ENCODE peak calls at places on chromosomes 5 and 9, in seven cellular contexts. G is mucosa of descending colon, Q is psoas muscle, I is OCI-LY7, B is ovary, P is endothelial cell of umbilical vein, K is thoracic aorta. Z is an unnamed sample.

GRCh38 chr5:102715405-102715804 is 39.7 kb upstream of the PAM start:
- DNase-seq in K (no peak), B (no peak), G (no peak), I (no peak), P (peak), Q (no peak), Z (no peak)

GRCh38 chr9:132200706-132201105 is 38.8 kb downstream of the NTNG2 start:
- DNase-seq in G (no peak), K (no peak), I (no peak), B (no peak), Q (no peak), P (no peak), Z (no peak)

GRCh38 chr5:130324953-130325671 is 420.8 kb downstream of the CHSY3 start:
- DNase-seq in Q (no peak), B (no peak), I (peak), G (no peak), P (no peak), K (no peak), Z (no peak)

GRCh38 chr9:10366171-10366779 is 246.5 kb downstream of the PTPRD start:
- DNase-seq in G (no peak), I (peak), Q (no peak), P (peak), B (no peak), K (no peak), Z (no peak)

GRCh38 chr5:63959177-63959982 is 2.9 kb downstream of the HTR1A start:
- DNase-seq in B (peak), Q (no peak), G (no peak), P (no peak), K (no peak), I (no peak), Z (no peak)

GRCh38 chr9:22010881-22011625 is 1.9 kb upstream of the CDKN2B start:
- DNase-seq in G (no peak), P (peak), Q (no peak), B (peak), I (peak), K (no peak), Z (no peak)

GRCh38 chr5:95857185-95857945 is 34.8 kb upstream of the GLRX start:
- DNase-seq in Q (peak), K (peak), I (no peak), G (no peak), P (peak), B (peak), Z (no peak)

GRCh38 chr9:32550046-32550608 is 2.0 kb upstream of the SMIM27 start:
- DNase-seq in Q (no peak), K (no peak), B (no peak), P (peak), G (no peak), I (peak), Z (no peak)

GRCh38 chr9:93680445-93681315 is 104.3 kb downstream of the PHF2 start:
- DNase-seq in I (no peak), K (no peak), Q (no peak), B (no peak), P (no peak), G (peak), Z (peak)

GRCh38 chr5:62289813-62290212 is 16.2 kb upstream of the KIF2A start:
- DNase-seq in B (no peak), P (no peak), K (no peak), I (no peak), Q (no peak), G (no peak), Z (no peak)

GRCh38 chr9:77807295-77807694 is 159.2 kb upstream of the GNA14 start:
- DNase-seq in P (peak), G (no peak), I (no peak), Q (no peak), B (no peak), K (no peak), Z (no peak)

GRCh38 chr5:79973511-79973910 is 17.6 kb downstream of the MTX3 start:
- DNase-seq in B (no peak), G (no peak), K (no peak), P (no peak), I (no peak), Q (no peak), Z (no peak)

GRCh38 chr5:174327317-174327864 is 281.9 kb downstream of the NSG2 start:
- DNase-seq in I (peak), B (no peak), P (no peak), K (peak), Q (peak), G (peak), Z (no peak)

GRCh38 chr5:175677571-175677970 is 19.7 kb downstream of the HRH2 start:
- DNase-seq in B (no peak), I (no peak), G (no peak), Q (no peak), P (no peak), K (no peak), Z (no peak)

GRCh38 chr5:10130881-10131280 is 118.8 kb downstream of the ATPSCKMT start:
- DNase-seq in Q (no peak), P (no peak), G (no peak), K (no peak), I (no peak), B (no peak), Z (no peak)

GRCh38 chr5:175879743-175880142 is 8.4 kb downstream of the CPLX2 start:
- DNase-seq in G (no peak), B (no peak), I (no peak), Q (no peak), K (no peak), P (no peak), Z (no peak)

GRCh38 chr5:85249204-85249603 is 864.5 kb upstream of the EDIL3 start:
- DNase-seq in I (no peak), G (no peak), Q (no peak), B (no peak), P (no peak), K (no peak), Z (no peak)

GRCh38 chr9:77495834-77496671 is 152.1 kb downstream of the GNA14 start:
- DNase-seq in G (no peak), Q (no peak), B (no peak), I (no peak), P (peak), K (no peak), Z (no peak)

GRCh38 chr9:79565245-79565644 is 6.5 kb upstream of the TLE4 start:
- DNase-seq in Q (no peak), I (peak), P (no peak), B (no peak), K (no peak), G (no peak), Z (no peak)

GRCh38 chr5:5645198-5645597 is 222.7 kb downstream of the ICE1 start:
- DNase-seq in Q (no peak), B (no peak), G (no peak), I (no peak), K (no peak), P (no peak), Z (no peak)

GRCh38 chr5:170006016-170006415 is 25.7 kb upstream of the INSYN2B start:
- DNase-seq in B (no peak), G (no peak), K (no peak), I (no peak), Q (no peak), P (no peak), Z (no peak)

GRCh38 chr5:122901346-122901745 is 55.9 kb downstream of the SNX24 start:
- DNase-seq in K (no peak), P (no peak), I (no peak), Q (no peak), B (no peak), G (no peak), Z (no peak)

GRCh38 chr9:21801683-21802417 is 586 bp upstream of the MTAP start:
- DNase-seq in G (peak), Q (peak), K (peak), I (peak), P (peak), B (peak), Z (no peak)

GRCh38 chr5:179373101-179373934 is 28.1 kb upstream of the ADAMTS2 start:
- DNase-seq in B (no peak), I (no peak), Q (no peak), K (no peak), G (no peak), P (no peak), Z (no peak)

GRCh38 chr5:131394128-131394527 is 130.3 kb downstream of the CDC42SE2 start:
- DNase-seq in P (peak), K (no peak), I (no peak), B (no peak), G (no peak), Q (no peak), Z (no peak)

GRCh38 chr5:67082941-67083340 is 113.7 kb downstream of the CD180 start:
- DNase-seq in G (no peak), P (peak), K (no peak), B (no peak), Q (no peak), I (no peak), Z (no peak)

GRCh38 chr5:51961154-51961562 is 577.9 kb downstream of the ISL1 start:
- DNase-seq in P (no peak), I (no peak), Q (no peak), G (no peak), B (no peak), K (no peak), Z (no peak)

GRCh38 chr9:33167949-33168535 is 906 bp upstream of the B4GALT1 start:
- DNase-seq in B (peak), K (no peak), P (no peak), G (no peak), I (peak), Q (no peak), Z (no peak)

GRCh38 chr9:126131066-126132010 is 195.3 kb upstream of the MVB12B start:
- DNase-seq in P (no peak), B (no peak), Q (no peak), K (no peak), G (no peak), I (no peak), Z (no peak)

GRCh38 chr9:73869261-73869660 is 627.9 kb upstream of the RORB start:
- DNase-seq in B (no peak), P (peak), K (no peak), I (peak), G (no peak), Q (no peak), Z (no peak)

GRCh38 chr9:72635197-72635596 is 113.8 kb downstream of the TMC1 start:
- DNase-seq in Q (no peak), G (no peak), K (no peak), I (no peak), P (no peak), B (no peak), Z (no peak)

GRCh38 chr9:117414220-117414905 is 494 bp downstream of the ASTN2 start:
- DNase-seq in G (no peak), B (peak), P (no peak), K (no peak), Q (peak), I (no peak), Z (no peak)

GRCh38 chr9:120399940-120400339 is 180.0 kb downstream of the CDK5RAP2 start:
- DNase-seq in K (no peak), Q (no peak), I (no peak), G (no peak), P (no peak), B (no peak), Z (no peak)

GRCh38 chr5:141691867-141692532 is 10.0 kb upstream of the ARAP3 start:
- DNase-seq in I (peak), B (peak), K (peak), P (peak), Q (peak), G (peak), Z (peak)

GRCh38 chr5:106875591-106876297 is 795.0 kb downstream of the EFNA5 start:
- DNase-seq in K (no peak), G (peak), B (no peak), P (no peak), I (peak), Q (no peak), Z (no peak)

GRCh38 chr5:123617561-123617960 is 105.6 kb downstream of the CSNK1G3 start:
- DNase-seq in I (no peak), G (no peak), Q (no peak), P (no peak), K (no peak), B (no peak), Z (no peak)

GRCh38 chr5:154058055-154059038 is 19.6 kb downstream of the MFAP3 start:
- DNase-seq in K (no peak), G (no peak), Q (no peak), B (no peak), I (peak), P (no peak), Z (no peak)

GRCh38 chr5:125559296-125559695 is 812.9 kb upstream of the ZNF608 start:
- DNase-seq in P (peak), Q (no peak), K (no peak), G (no peak), I (no peak), B (no peak), Z (no peak)

DNA sequence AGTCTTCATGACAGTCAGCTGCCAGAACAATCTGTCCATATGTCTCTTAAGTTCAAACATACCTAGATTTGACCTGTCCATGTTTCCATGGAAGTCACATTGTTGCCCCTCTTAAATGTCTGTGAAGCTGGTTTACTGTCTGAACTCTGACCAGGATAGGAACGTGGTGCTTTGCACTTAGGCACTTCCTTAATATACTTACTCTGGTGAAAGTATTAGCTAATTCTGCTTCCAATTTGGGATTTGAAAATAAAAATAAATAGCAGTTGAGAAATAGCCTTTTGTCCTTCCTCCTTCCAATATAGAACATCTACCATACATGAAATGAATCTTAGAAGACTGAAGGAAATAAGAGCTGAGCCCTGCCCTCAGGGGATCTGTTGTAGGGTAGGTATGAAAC is 524.5 kb upstream of the CLINT1 start:
- DNase-seq in P (no peak), G (no peak), B (no peak), I (no peak), K (no peak), Q (no peak), Z (no peak)
- TF ChIP-seq CTCF in P (no peak), G (no peak), B (no peak), I (no peak), K (no peak), Q (no peak), Z (no peak)

GRCh38 chr5:140383300-140383699 is 18.3 kb upstream of the ANKHD1 start:
- DNase-seq in P (peak), I (no peak), Q (no peak), G (no peak), K (no peak), B (no peak), Z (no peak)
- TF ChIP-seq CTCF in P (no peak), I (no peak), Q (no peak), G (no peak), K (no peak), B (no peak), Z (no peak)

GRCh38 chr5:39137391-39138181 is 63.4 kb upstream of the RICTOR start:
- DNase-seq in P (no peak), I (no peak), Q (no peak), G (no peak), B (no peak), K (no peak), Z (no peak)
- TF ChIP-seq CTCF in P (no peak), I (no peak), Q (no peak), G (no peak), B (no peak), K (no peak), Z (no peak)

DNA sequence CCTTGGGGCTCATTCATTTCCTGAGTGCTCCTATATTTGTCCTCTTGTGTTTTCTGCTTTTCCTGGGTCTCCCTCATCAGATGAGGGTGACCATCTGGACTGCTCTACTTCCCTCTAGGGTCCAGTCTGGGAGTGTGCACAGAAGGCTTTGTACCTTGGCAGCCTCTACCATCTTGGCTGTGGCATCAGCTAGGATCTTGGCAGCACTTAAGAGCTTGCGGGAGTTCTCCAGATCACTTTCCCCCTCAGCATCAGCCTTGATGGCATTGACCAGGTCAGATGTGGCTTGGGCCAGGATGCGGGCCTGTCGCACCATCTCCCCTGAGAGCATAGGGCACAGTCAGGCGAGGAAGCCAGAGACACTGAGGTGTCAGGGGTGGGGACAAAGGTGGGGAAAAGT is 15.8 kb downstream of the TLN1 start:
- DNase-seq in B (no peak), K (no peak), Q (no peak), P (no peak), G (no peak), I (no peak), Z (no peak)
- TF ChIP-seq CTCF in B (no peak), K (peak), Q (no peak), P (no peak), G (no peak), I (no peak), Z (no peak)

GRCh38 chr5:172452398-172453205 is 1.7 kb downstream of the SH3PXD2B start:
- DNase-seq in P (peak), Q (no peak), K (no peak), I (no peak), B (no peak), G (no peak), Z (no peak)

GRCh38 chr5:172451771-172452197 is 2.5 kb downstream of the SH3PXD2B start:
- DNase-seq in P (peak), Q (peak), K (peak), B (no peak), I (no peak), G (no peak), Z (no peak)

GRCh38 chr5:172453986-172454354 is 355 bp downstream of the SH3PXD2B start:
- DNase-seq in G (no peak), B (peak), K (no peak), I (no peak), Q (peak), P (peak), Z (no peak)

GRCh38 chr5:172454355-172455086 is at the start of gene SH3PXD2B:
- DNase-seq in B (peak), G (peak), K (no peak), I (no peak), P (peak), Q (peak), Z (peak)

DNA sequence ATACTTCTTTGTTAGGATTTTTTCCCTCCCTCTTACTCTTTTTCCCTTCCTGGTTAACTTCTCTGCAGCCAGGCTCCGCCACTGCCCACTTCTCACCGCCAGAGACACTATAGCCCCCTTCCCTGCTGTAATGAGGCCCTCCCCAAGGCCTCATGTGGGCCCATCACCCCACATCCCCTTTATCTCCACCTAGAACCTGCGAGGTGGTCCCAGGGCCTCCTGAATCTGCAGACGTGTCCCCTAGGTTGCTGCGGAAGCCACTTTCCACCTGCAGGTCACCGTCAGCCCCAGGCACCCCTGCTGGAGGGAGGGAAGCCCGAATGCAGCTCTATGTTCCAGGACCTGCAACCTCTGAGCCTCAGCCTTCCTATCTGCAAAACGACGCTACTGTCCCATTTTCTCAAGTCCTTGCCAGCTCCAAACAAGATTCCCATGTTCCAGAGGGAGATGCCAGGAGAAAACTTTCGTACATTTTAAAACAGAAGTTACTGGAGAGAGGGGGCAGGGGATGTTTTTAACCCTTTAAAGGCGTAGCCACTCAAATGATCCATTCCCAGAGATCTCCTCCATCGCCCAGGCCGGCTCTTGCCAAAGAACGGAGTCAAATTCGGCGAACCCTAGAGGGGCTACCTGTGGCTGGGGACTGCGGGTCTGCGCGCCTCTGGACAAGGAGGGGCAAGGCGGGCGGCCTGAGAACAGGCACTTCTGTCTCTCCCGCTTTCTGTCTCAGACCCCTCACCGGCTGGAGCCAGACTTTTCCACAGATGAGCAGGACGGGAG is 929 bp downstream of the SH3PXD2B start:
- DNase-seq in P (peak), G (peak), I (no peak), K (no peak), Q (no peak), B (peak), Z (no peak)
- TF ChIP-seq CTCF in P (peak), G (peak), I (peak), K (peak), Q (peak), B (peak), Z (no peak)

GRCh38 chr5:143860211-143860610 is 48.2 kb downstream of the HMHB1 start:
- DNase-seq in B (no peak), Q (no peak), K (no peak), P (no peak), G (no peak), I (no peak), Z (no peak)
- TF ChIP-seq CTCF in B (no peak), Q (no peak), K (no peak), P (no peak), G (no peak), I (no peak), Z (no peak)

DNA sequence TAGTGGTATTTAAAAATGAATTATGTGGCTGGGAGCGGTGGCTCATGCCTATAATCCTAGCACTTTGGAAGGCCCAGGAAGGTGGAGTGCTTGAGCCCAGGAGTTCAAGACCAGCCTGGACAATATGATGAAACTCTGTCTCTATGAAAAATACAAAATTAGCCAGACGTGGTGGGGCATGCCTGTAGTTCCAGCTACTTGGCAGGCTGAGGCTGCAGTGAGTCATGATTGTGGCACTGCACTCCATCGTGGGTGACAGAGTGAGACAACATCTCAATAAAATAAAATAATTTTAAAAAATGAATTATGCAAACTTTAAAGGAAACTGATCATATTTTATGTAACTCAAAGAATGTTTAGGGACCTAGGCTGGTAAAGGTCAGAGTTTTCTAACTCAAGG is 310.8 kb upstream of the DMRT1 start:
- DNase-seq in K (peak), G (no peak), I (no peak), B (no peak), Q (no peak), P (no peak), Z (no peak)
- TF ChIP-seq CTCF in K (no peak), G (no peak), I (no peak), B (no peak), Q (no peak), P (no peak), Z (no peak)

Z was measured in activated B cell treated with CpG ODN at 0.5 μM for 24 hours.